ENCODE peak calls at places on chromosome 16, in seven cellular contexts. J, V, M, U, G, Z and D are unnamed samples. For H3K4me1, the result is how much of the 10 kb centered on the place peaks cover.

GRCh38 chr16:17258848-17259713 is 211.7 kb downstream of the XYLT1 start:
- DNase-seq in Z (no peak), U (peak), V (no peak), M (peak), J (peak), G (no peak), D (no peak)

GRCh38 chr16:50627419-50627818 is 53.7 kb downstream of the SNX20 start:
- DNase-seq in U (no peak), Z (peak), J (no peak), M (peak), V (peak), G (no peak), D (no peak)

GRCh38 chr16:78154729-78155461 is 55.4 kb downstream of the WWOX start:
- DNase-seq in G (no peak), U (no peak), M (no peak), J (no peak), Z (no peak), V (no peak), D (no peak)

GRCh38 chr16:84425696-84426095 is 57.4 kb downstream of the ATP2C2 start:
- DNase-seq in Z (no peak), U (no peak), G (no peak), V (no peak), J (no peak), M (no peak), D (no peak)

GRCh38 chr16:12081048-12081404 is 104.5 kb downstream of the SNX29 start:
- DNase-seq in Z (no peak), U (no peak), G (no peak), M (no peak), V (no peak), J (no peak), D (peak)

GRCh38 chr16:86823895-86824671 is 245.7 kb downstream of the FOXL1 start:
- DNase-seq in G (no peak), Z (no peak), U (no peak), M (no peak), J (peak), V (no peak), D (no peak)

GRCh38 chr16:2009302-2009711 is 314 bp downstream of the ZNF598 start:
- DNase-seq in M (peak), U (no peak), V (no peak), G (no peak), Z (no peak), J (no peak), D (no peak)

GRCh38 chr16:79380990-79381389 is 219.5 kb downstream of the MAF start:
- DNase-seq in G (no peak), Z (no peak), M (no peak), U (no peak), V (no peak), J (no peak), D (no peak)

GRCh38 chr16:8739989-8740704 is 57.3 kb downstream of the TMEM186 start:
- DNase-seq in Z (peak), G (no peak), V (no peak), J (no peak), U (no peak), M (no peak), D (no peak)

GRCh38 chr16:27316038-27316680 is 2.4 kb downstream of the IL4R start:
- DNase-seq in M (no peak), V (peak), U (no peak), J (no peak), G (no peak), Z (no peak), D (no peak)
- H3K4me1 ChIP-seq in M (half or more), V (under half), U (under half), J (under half), G (under half), Z (under half), D (under half)

GRCh38 chr16:11080327-11080967 is 136.1 kb downstream of the CLEC16A start:
- DNase-seq in U (no peak), J (no peak), Z (no peak), V (no peak), M (no peak), G (no peak), D (no peak)
- H3K4me1 ChIP-seq in U (under half), J (half or more), Z (under half), V (under half), M (under half), G (under half), D (under half)

DNA sequence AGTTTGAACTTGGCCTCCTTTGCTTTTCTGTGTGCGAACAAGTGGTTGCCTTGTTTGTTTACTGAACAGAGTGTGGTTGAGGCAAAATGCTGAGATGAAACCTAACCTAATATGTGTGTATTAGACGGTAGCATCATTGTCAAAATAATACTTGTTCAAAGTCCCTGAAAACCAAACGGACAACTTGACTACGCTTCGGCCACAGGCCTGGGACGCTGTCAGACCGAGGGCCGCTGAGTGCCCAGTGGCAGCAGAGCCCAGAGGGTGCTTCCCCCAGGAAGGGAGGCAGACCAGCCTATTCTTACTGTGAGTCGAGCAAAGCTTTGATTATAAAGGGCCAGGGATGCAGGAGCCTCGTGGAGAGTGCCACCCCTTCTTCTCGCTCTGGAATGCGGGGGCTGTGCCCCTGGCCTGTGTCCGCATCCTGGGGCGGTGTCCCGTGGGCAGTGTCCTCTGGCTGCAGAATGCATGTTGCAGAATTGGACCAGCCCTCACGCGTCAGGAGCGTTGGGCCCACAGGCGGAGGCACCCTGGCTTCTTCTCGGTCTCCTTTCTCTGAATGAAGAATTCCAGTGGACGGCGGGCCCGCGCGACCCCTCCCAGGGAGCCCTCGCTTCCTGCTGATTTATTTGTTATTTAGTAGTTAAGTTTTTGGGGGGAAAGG is 5.2 kb downstream of the ACSF3 start:
- DNase-seq in J (no peak), U (no peak), G (no peak), Z (peak), V (no peak), M (no peak), D (no peak)
- H3K4me1 ChIP-seq in J (under half), U (under half), G (under half), Z (under half), V (under half), M (half or more), D (under half)

DNA sequence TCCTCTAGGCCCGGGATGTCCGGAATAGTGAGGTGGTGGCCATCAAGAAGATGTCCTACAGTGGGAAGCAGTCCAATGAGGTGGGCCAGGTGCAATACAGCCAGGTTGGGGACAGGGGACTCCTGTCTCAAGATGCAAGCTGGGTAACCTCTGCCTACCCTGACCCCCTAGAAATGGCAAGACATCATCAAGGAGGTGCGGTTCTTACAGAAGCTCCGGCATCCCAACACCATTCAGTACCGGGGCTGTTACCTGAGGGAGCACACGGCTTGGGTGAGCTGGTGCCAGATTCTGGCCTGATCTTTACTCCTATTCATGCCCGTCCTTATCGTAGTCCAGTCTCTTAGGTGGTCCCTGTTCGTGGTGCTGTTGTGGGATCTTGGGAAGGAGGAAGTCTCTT is 4.4 kb downstream of the TAOK2 start:
- DNase-seq in J (no peak), Z (no peak), G (no peak), U (no peak), M (no peak), V (no peak), D (no peak)
- H3K4me1 ChIP-seq in J (under half), Z (under half), G (under half), U (under half), M (under half), V (under half), D (under half)

GRCh38 chr16:81496742-81497141 is 52.1 kb downstream of the CMIP start:
- DNase-seq in U (no peak), G (no peak), M (no peak), J (no peak), V (no peak), Z (no peak), D (no peak)

GRCh38 chr16:81498351-81498750 is 53.7 kb downstream of the CMIP start:
- DNase-seq in U (no peak), J (no peak), Z (no peak), G (no peak), V (no peak), M (no peak), D (no peak)

GRCh38 chr16:81495321-81496234 is 51.0 kb downstream of the CMIP start:
- DNase-seq in U (no peak), V (no peak), Z (no peak), J (no peak), G (no peak), M (no peak), D (peak)

GRCh38 chr16:81499576-81500380 is 55.2 kb downstream of the CMIP start:
- DNase-seq in M (no peak), V (no peak), Z (no peak), G (no peak), J (no peak), U (no peak), D (no peak)

GRCh38 chr16:81497690-81498089 is 53.1 kb downstream of the CMIP start:
- DNase-seq in U (no peak), M (peak), V (no peak), G (no peak), J (no peak), Z (no peak), D (no peak)
- H3K4me1 ChIP-seq in U (half or more), M (under half), V (under half), G (under half), J (under half), Z (under half), D (under half)

DNA sequence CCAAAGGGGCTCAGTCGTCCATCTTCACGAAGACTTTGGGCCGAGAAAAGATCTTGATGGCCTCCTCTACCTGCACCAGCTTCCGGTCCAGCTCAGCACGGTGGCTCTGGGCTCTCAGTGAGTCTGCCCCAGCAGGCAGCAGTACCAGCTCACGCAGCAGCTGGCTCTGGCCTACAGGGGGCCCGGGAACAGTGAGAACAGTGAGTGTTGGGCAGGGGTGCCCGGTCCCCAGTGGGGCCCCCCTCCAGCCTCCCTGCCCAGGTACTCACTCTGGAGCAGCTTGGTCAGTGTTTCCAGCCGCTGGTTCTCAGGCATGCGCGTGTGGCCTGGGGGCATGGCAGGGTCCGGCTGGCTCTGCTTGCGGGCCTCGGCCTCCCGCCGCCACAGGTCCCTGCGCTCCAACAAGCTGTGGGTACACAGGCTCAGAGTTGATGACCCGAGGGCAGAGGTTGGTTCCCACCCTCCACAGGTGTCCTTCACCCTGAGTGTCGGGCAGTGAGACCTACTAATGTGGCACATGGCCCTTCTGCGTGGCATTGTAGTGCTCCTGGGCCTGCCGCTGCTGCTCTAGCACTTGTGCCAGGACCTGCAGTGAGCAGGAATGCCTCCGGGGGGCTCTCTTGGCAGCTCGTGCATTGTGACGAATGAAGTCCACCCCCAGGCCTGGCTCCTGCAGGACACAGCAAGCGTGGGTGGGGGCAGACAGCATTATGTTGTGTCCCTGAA is 2.6 kb downstream of the PARD6A start:
- DNase-seq in U (peak), M (peak), V (no peak), G (no peak), Z (no peak), J (no peak), D (peak)
- H3K4me1 ChIP-seq in U (under half), M (under half), V (under half), G (under half), Z (under half), J (under half), D (under half)

GRCh38 chr16:836221-836620 is 35.7 kb upstream of the GNG13 start:
- DNase-seq in G (no peak), V (no peak), U (no peak), J (no peak), M (no peak), Z (no peak), D (no peak)

GRCh38 chr16:840561-841454 is 40.3 kb upstream of the GNG13 start:
- DNase-seq in G (no peak), M (no peak), Z (no peak), U (no peak), V (no peak), J (no peak), D (no peak)

GRCh38 chr16:841455-842060 is 41.0 kb upstream of the GNG13 start:
- DNase-seq in Z (no peak), M (no peak), V (no peak), J (no peak), U (no peak), G (no peak), D (peak)

GRCh38 chr16:839643-840408 is 39.3 kb upstream of the GNG13 start:
- DNase-seq in Z (no peak), V (no peak), G (no peak), U (no peak), J (no peak), M (no peak), D (no peak)

GRCh38 chr16:838741-839140 is 38.2 kb upstream of the GNG13 start:
- DNase-seq in U (no peak), Z (no peak), J (no peak), M (no peak), V (no peak), G (no peak), D (no peak)
- H3K4me1 ChIP-seq in U (under half), Z (under half), J (under half), M (under half), V (under half), G (under half), D (under half)